ENCODE peak calls at places on chromosome 21, in five cellular contexts. One of them, this sample, is unnamed.

GRCh38 chr21:41639766-41640165 is 127.1 kb downstream of the RIPK4 start:
- DNase-seq in astrocyte: no peak
- DNase-seq in RWPE2: no peak
- DNase-seq in heart right ventricle: no peak
- DNase-seq in heart left ventricle: no peak
- DNase-seq in this sample: no peak

GRCh38 chr21:31410763-31411278 is 66.8 kb upstream of the TIAM1 start:
- DNase-seq in astrocyte: peak; percentile 32
- DNase-seq in RWPE2: no peak
- DNase-seq in heart right ventricle: no peak
- DNase-seq in heart left ventricle: no peak
- DNase-seq in this sample: no peak

GRCh38 chr21:45297869-45298268 is 10.2 kb upstream of the POFUT2 start:
- DNase-seq in astrocyte: no peak
- DNase-seq in RWPE2: no peak
- DNase-seq in heart right ventricle: no peak
- DNase-seq in heart left ventricle: no peak
- DNase-seq in this sample: no peak

GRCh38 chr21:46163375-46163774 is 8.0 kb upstream of the FTCD start:
- DNase-seq in astrocyte: no peak
- DNase-seq in RWPE2: no peak
- DNase-seq in heart right ventricle: no peak
- DNase-seq in heart left ventricle: no peak
- DNase-seq in this sample: no peak

GRCh38 chr21:45533731-45534571 is 8.3 kb downstream of the SLC19A1 start:
- DNase-seq in astrocyte: no peak
- DNase-seq in RWPE2: peak; percentile 51
- DNase-seq in heart right ventricle: peak; percentile 35
- DNase-seq in heart left ventricle: peak; percentile 58
- DNase-seq in this sample: peak; percentile 39

GRCh38 chr21:45255381-45256020 is 32.2 kb downstream of the POFUT2 start:
- DNase-seq in astrocyte: no peak
- DNase-seq in RWPE2: peak; percentile 59
- DNase-seq in heart right ventricle: no peak
- DNase-seq in heart left ventricle: no peak
- DNase-seq in this sample: no peak

GRCh38 chr21:41121785-41122415 is 46.1 kb upstream of the BACE2 start:
- DNase-seq in astrocyte: peak; percentile 51
- DNase-seq in RWPE2: no peak
- DNase-seq in heart right ventricle: peak; percentile 73
- DNase-seq in heart left ventricle: peak; percentile 85
- DNase-seq in this sample: peak; percentile 80

GRCh38 chr21:46226920-46227599 is 1.5 kb downstream of the LSS start:
- DNase-seq in astrocyte: peak; percentile 35
- DNase-seq in RWPE2: peak; percentile 51
- DNase-seq in heart right ventricle: no peak
- DNase-seq in heart left ventricle: no peak
- DNase-seq in this sample: no peak

GRCh38 chr21:44006656-44007055 is 5.5 kb upstream of the TRAPPC10 start:
- DNase-seq in astrocyte: peak; percentile 92
- DNase-seq in RWPE2: no peak
- DNase-seq in heart right ventricle: no peak
- DNase-seq in heart left ventricle: peak; percentile 74
- DNase-seq in this sample: peak; percentile 10

GRCh38 chr21:21907271-21907670 is 909.1 kb downstream of the NCAM2 start:
- DNase-seq in astrocyte: no peak
- DNase-seq in RWPE2: no peak
- DNase-seq in heart right ventricle: no peak
- DNase-seq in heart left ventricle: no peak
- DNase-seq in this sample: no peak

GRCh38 chr21:39434950-39435349 is 10.6 kb downstream of the LCA5L start:
- DNase-seq in astrocyte: no peak
- DNase-seq in RWPE2: no peak
- DNase-seq in heart right ventricle: no peak
- DNase-seq in heart left ventricle: no peak
- DNase-seq in this sample: no peak

GRCh38 chr21:44593598-44594405 is 1.5 kb upstream of the KRTAP10-6 start:
- DNase-seq in astrocyte: no peak
- DNase-seq in RWPE2: no peak
- DNase-seq in heart right ventricle: no peak
- DNase-seq in heart left ventricle: no peak
- DNase-seq in this sample: no peak

GRCh38 chr21:45887788-45888187 is 93.8 kb upstream of the COL6A1 start:
- DNase-seq in astrocyte: no peak
- DNase-seq in RWPE2: peak; percentile 46
- DNase-seq in heart right ventricle: peak; percentile 57
- DNase-seq in heart left ventricle: peak; percentile 77
- DNase-seq in this sample: no peak

GRCh38 chr21:27818847-27819246 is 852.0 kb upstream of the ADAMTS5 start:
- DNase-seq in astrocyte: no peak
- DNase-seq in RWPE2: no peak
- DNase-seq in heart right ventricle: no peak
- DNase-seq in heart left ventricle: no peak
- DNase-seq in this sample: no peak

GRCh38 chr21:40846057-40846456 is 901 bp downstream of the DSCAM start:
- DNase-seq in astrocyte: no peak
- DNase-seq in RWPE2: no peak
- DNase-seq in heart right ventricle: no peak
- DNase-seq in heart left ventricle: no peak
- DNase-seq in this sample: no peak

GRCh38 chr21:44870748-44871495 is 2.6 kb downstream of the PTTG1IP start:
- DNase-seq in astrocyte: peak; percentile 26
- DNase-seq in RWPE2: no peak
- DNase-seq in heart right ventricle: peak; percentile 71
- DNase-seq in heart left ventricle: peak; percentile 84
- DNase-seq in this sample: no peak

GRCh38 chr21:26892151-26892550 is 46.9 kb upstream of the ADAMTS1 start:
- DNase-seq in astrocyte: no peak
- DNase-seq in RWPE2: no peak
- DNase-seq in heart right ventricle: no peak
- DNase-seq in heart left ventricle: no peak
- DNase-seq in this sample: no peak

GRCh38 chr21:26842976-26843911 is 2.0 kb downstream of the ADAMTS1 start:
- DNase-seq in astrocyte: peak; percentile 91
- DNase-seq in RWPE2: peak; percentile 87
- DNase-seq in heart right ventricle: peak; percentile 90
- DNase-seq in heart left ventricle: peak; percentile 96
- DNase-seq in this sample: peak; percentile 84

GRCh38 chr21:44926364-44927101 is 5.8 kb upstream of the ITGB2 start:
- DNase-seq in astrocyte: peak; percentile 37
- DNase-seq in RWPE2: no peak
- DNase-seq in heart right ventricle: no peak
- DNase-seq in heart left ventricle: no peak
- DNase-seq in this sample: peak; percentile 48

GRCh38 chr21:43733529-43734071 is 14.7 kb downstream of the PDXK start:
- DNase-seq in astrocyte: peak; percentile 78
- DNase-seq in RWPE2: no peak
- DNase-seq in heart right ventricle: no peak
- DNase-seq in heart left ventricle: no peak
- DNase-seq in this sample: no peak

GRCh38 chr21:29193907-29194306 is 63.5 kb downstream of the MAP3K7CL start:
- DNase-seq in astrocyte: no peak
- DNase-seq in RWPE2: no peak
- DNase-seq in heart right ventricle: no peak
- DNase-seq in heart left ventricle: no peak
- DNase-seq in this sample: no peak

GRCh38 chr21:32916522-32917099 is 109.1 kb upstream of the OLIG2 start:
- DNase-seq in astrocyte: no peak
- DNase-seq in RWPE2: no peak
- DNase-seq in heart right ventricle: no peak
- DNase-seq in heart left ventricle: no peak
- DNase-seq in this sample: no peak

GRCh38 chr21:32914424-32915070 is 111.2 kb upstream of the OLIG2 start:
- DNase-seq in astrocyte: no peak
- DNase-seq in RWPE2: no peak
- DNase-seq in heart right ventricle: no peak
- DNase-seq in heart left ventricle: no peak
- DNase-seq in this sample: no peak

GRCh38 chr21:32915099-32915498 is 110.6 kb upstream of the OLIG2 start:
- DNase-seq in astrocyte: no peak
- DNase-seq in RWPE2: no peak
- DNase-seq in heart right ventricle: no peak
- DNase-seq in heart left ventricle: no peak
- DNase-seq in this sample: no peak

GRCh38 chr21:32917392-32918135 is 108.2 kb upstream of the OLIG2 start:
- DNase-seq in astrocyte: no peak
- DNase-seq in RWPE2: no peak
- DNase-seq in heart right ventricle: peak; percentile 30
- DNase-seq in heart left ventricle: peak; percentile 30
- DNase-seq in this sample: no peak

DNA sequence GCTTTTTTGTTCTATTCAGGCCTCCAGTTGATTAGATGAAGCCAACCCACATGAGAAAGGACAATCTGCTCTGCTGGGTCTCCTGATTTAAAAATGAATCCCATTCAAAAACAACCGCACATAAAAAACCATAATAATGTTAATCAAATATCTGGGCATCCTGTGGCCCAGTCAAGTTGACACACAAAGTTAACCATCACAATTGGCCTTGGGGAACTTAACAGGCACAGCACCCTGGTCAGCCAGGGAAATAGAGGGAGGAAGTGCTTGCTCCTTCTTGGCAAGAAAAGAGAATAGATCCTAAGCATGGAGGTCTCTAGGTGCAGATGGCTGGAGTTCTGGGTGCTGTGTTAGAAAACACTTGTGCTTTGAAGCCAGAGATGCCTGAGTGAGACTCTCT is 109.6 kb upstream of the OLIG2 start:
- DNase-seq in astrocyte: no peak
- DNase-seq in RWPE2: no peak
- DNase-seq in heart right ventricle: no peak
- DNase-seq in heart left ventricle: no peak
- DNase-seq in this sample: no peak
- H3K4me3 ChIP-seq in astrocyte: no peak overlapping the region
- H3K4me3 ChIP-seq in RWPE2: no peak overlapping the region
- H3K4me3 ChIP-seq in heart right ventricle: no peak overlapping the region
- H3K4me3 ChIP-seq in heart left ventricle: no peak overlapping the region
- H3K4me3 ChIP-seq in this sample: no peak overlapping the region

GRCh38 chr21:8993284-8993942 is 1528.0 kb upstream of the TPTE start:
- DNase-seq in astrocyte: no peak
- DNase-seq in RWPE2: no peak
- DNase-seq in heart right ventricle: no peak
- DNase-seq in heart left ventricle: no peak
- DNase-seq in this sample: no peak
- H3K9me3 ChIP-seq in astrocyte: peaks cover 34% of the 10 kb centered on the region
- H3K9me3 ChIP-seq in RWPE2: peaks cover 34% of the 10 kb centered on the region
- H3K9me3 ChIP-seq in heart right ventricle: no peaks in the 10 kb centered on the region
- H3K9me3 ChIP-seq in heart left ventricle: no peaks in the 10 kb centered on the region
- H3K9me3 ChIP-seq in this sample: no peaks in the 10 kb centered on the region

DNA sequence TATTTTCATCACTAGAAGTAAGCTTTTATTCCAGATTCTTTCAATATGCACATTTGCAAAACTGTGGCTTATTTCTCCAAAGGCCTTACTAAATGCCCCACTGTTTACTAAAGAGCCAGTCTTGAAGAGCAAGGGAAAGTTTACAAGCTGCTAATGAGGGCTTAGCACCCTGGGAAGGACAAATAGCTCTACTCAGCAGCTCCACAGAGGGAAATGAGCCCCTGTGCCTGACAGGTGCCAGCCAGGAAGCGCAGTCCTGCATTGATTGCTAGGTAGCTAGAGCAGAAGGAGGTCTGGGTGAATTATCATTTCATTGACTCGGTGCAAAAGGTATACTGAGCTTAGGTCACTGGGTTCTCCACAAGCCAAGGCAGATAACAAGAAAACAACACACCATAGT is 307.0 kb downstream of the SETD4 start:
- DNase-seq in astrocyte: no peak
- DNase-seq in RWPE2: no peak
- DNase-seq in heart right ventricle: no peak
- DNase-seq in heart left ventricle: no peak
- DNase-seq in this sample: no peak
- H3K4me3 ChIP-seq in astrocyte: no peak overlapping the region
- H3K4me3 ChIP-seq in RWPE2: no peak overlapping the region
- H3K4me3 ChIP-seq in heart right ventricle: no peak overlapping the region
- H3K4me3 ChIP-seq in heart left ventricle: no peak overlapping the region
- H3K4me3 ChIP-seq in this sample: no peak overlapping the region

GRCh38 chr21:14734833-14735232 is 188.7 kb upstream of the SAMSN1 start:
- DNase-seq in astrocyte: no peak
- DNase-seq in RWPE2: no peak
- DNase-seq in heart right ventricle: no peak
- DNase-seq in heart left ventricle: no peak
- DNase-seq in this sample: no peak
- H3K9me3 ChIP-seq in astrocyte: no peaks in the 10 kb centered on the region
- H3K9me3 ChIP-seq in RWPE2: no peaks in the 10 kb centered on the region
- H3K9me3 ChIP-seq in heart right ventricle: no peaks in the 10 kb centered on the region
- H3K9me3 ChIP-seq in heart left ventricle: no peaks in the 10 kb centered on the region
- H3K9me3 ChIP-seq in this sample: no peaks in the 10 kb centered on the region

GRCh38 chr21:36100971-36101641 is 31.3 kb downstream of the CBR1 start:
- DNase-seq in astrocyte: no peak
- DNase-seq in RWPE2: no peak
- DNase-seq in heart right ventricle: no peak
- DNase-seq in heart left ventricle: no peak
- DNase-seq in this sample: no peak

GRCh38 chr21:36109868-36110267 is 25.0 kb upstream of the CBR3 start:
- DNase-seq in astrocyte: no peak
- DNase-seq in RWPE2: no peak
- DNase-seq in heart right ventricle: no peak
- DNase-seq in heart left ventricle: no peak
- DNase-seq in this sample: no peak

GRCh38 chr21:36105327-36105842 is 29.5 kb upstream of the CBR3 start:
- DNase-seq in astrocyte: no peak
- DNase-seq in RWPE2: no peak
- DNase-seq in heart right ventricle: no peak
- DNase-seq in heart left ventricle: no peak
- DNase-seq in this sample: no peak

GRCh38 chr21:36103434-36103833 is 31.4 kb upstream of the CBR3 start:
- DNase-seq in astrocyte: no peak
- DNase-seq in RWPE2: no peak
- DNase-seq in heart right ventricle: no peak
- DNase-seq in heart left ventricle: no peak
- DNase-seq in this sample: no peak

GRCh38 chr21:36104306-36105300 is 30.3 kb upstream of the CBR3 start:
- DNase-seq in astrocyte: peak; percentile 30
- DNase-seq in RWPE2: no peak
- DNase-seq in heart right ventricle: peak; percentile 50
- DNase-seq in heart left ventricle: peak; percentile 68
- DNase-seq in this sample: peak; percentile 54
- H3K4me3 ChIP-seq in astrocyte: peak overlapping the region; percentile 50
- H3K4me3 ChIP-seq in RWPE2: no peak overlapping the region
- H3K4me3 ChIP-seq in heart right ventricle: no peak overlapping the region
- H3K4me3 ChIP-seq in heart left ventricle: peak overlapping the region; percentile 28
- H3K4me3 ChIP-seq in this sample: peak overlapping the region; percentile 17

DNA sequence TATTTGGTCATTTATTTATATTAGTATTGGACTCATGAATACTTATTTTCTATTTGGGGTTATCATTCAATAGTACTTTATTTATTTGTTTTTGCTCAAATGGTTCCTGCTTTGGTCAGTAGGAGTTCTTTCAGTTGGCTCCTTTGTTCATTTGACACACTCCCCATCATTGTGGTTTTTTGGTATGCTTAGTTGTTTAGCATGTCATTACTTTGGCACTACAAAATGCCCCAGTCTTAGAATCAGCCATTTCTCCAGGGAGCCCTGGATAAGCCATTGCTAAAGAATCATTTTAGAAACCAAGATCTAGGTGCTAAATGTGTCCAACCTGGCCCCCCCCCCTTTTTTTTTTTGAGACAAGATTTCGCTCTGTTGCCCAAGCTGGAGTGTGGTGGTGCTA is 61.7 kb upstream of the MRPS6 start:
- DNase-seq in astrocyte: no peak
- DNase-seq in RWPE2: no peak
- DNase-seq in heart right ventricle: no peak
- DNase-seq in heart left ventricle: no peak
- DNase-seq in this sample: no peak
- H3K9me3 ChIP-seq in astrocyte: peaks cover 33% of the 10 kb centered on the region
- H3K9me3 ChIP-seq in RWPE2: peaks cover 2% of the 10 kb centered on the region
- H3K9me3 ChIP-seq in heart right ventricle: no peaks in the 10 kb centered on the region
- H3K9me3 ChIP-seq in heart left ventricle: no peaks in the 10 kb centered on the region
- H3K9me3 ChIP-seq in this sample: peaks cover 15% of the 10 kb centered on the region

This sample was measured in lower lobe of right lung.